ENCODE peak calls at places on chromosomes 7 and 10, in four cellular contexts. One of them, this sample, is unnamed. For H3K4me1, the result is how much of the 10 kb centered on the place peaks cover.

GRCh38 chr7:20141666-20142065 is 75.5 kb downstream of the MACC1 start:
- DNase-seq in spleen: no peak
- DNase-seq in transverse colon: no peak
- DNase-seq in endothelial cell of umbilical vein: no peak
- DNase-seq in this sample: no peak

GRCh38 chr10:77529050-77529576 is 108.5 kb downstream of the KCNMA1 start:
- DNase-seq in endothelial cell of umbilical vein: no peak
- DNase-seq in transverse colon: no peak
- DNase-seq in spleen: no peak
- DNase-seq in this sample: no peak

GRCh38 chr10:1210667-1211066 is 154.5 kb downstream of the WDR37 start:
- DNase-seq in transverse colon: no peak
- DNase-seq in endothelial cell of umbilical vein: no peak
- DNase-seq in spleen: peak
- DNase-seq in this sample: no peak

GRCh38 chr10:89837173-89838001 is 136.0 kb downstream of the KIF20B start:
- DNase-seq in endothelial cell of umbilical vein: peak
- DNase-seq in spleen: peak
- DNase-seq in transverse colon: peak
- DNase-seq in this sample: no peak

GRCh38 chr7:26868841-26869505 is 4.6 kb upstream of the SKAP2 start:
- DNase-seq in endothelial cell of umbilical vein: no peak
- DNase-seq in transverse colon: no peak
- DNase-seq in spleen: no peak
- DNase-seq in this sample: no peak

GRCh38 chr7:45660201-45660900 is 86.2 kb downstream of the ADCY1 start:
- DNase-seq in transverse colon: no peak
- DNase-seq in endothelial cell of umbilical vein: no peak
- DNase-seq in spleen: no peak
- DNase-seq in this sample: peak

GRCh38 chr7:84803979-84804378 is 382.9 kb downstream of the SEMA3D start:
- DNase-seq in transverse colon: no peak
- DNase-seq in spleen: no peak
- DNase-seq in endothelial cell of umbilical vein: no peak
- DNase-seq in this sample: no peak

GRCh38 chr10:94361161-94361794 is 1.5 kb downstream of the NOC3L start:
- DNase-seq in transverse colon: peak
- DNase-seq in spleen: no peak
- DNase-seq in endothelial cell of umbilical vein: peak
- DNase-seq in this sample: no peak

GRCh38 chr7:22083711-22084289 is 138.1 kb upstream of the CDCA7L start:
- DNase-seq in transverse colon: no peak
- DNase-seq in endothelial cell of umbilical vein: no peak
- DNase-seq in spleen: no peak
- DNase-seq in this sample: no peak

DNA sequence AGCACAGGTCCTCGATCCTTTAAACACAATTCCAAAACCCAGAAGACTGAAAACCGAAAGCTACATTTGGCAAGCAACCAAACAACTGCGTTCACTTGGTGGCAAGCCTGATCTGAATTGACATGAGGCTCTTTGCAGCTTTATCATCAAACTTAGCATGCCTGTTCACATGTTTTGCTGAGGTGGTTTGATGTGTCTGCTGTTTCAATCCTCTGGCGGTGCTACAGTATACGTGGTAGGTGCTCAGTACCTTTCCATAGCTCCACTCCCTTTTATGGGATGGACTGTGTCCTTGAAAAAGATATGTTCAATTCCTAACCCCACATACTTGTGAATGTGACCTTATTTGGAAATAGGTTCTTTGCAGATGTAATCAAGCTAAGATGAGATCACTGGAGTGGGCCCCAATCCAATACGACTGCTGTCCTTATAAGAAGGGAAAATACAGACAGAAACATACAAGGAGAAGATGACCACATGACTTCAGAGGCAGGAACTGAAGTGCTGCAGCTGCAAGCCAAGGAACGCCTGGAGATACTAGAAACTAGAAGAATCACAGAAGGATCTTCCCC is 33.4 kb downstream of the CCDC6 start:
- DNase-seq in spleen: no peak
- DNase-seq in endothelial cell of umbilical vein: peak
- DNase-seq in transverse colon: peak
- DNase-seq in this sample: no peak
- H3K4me3 ChIP-seq in spleen: no peak
- H3K4me3 ChIP-seq in endothelial cell of umbilical vein: no peak
- H3K4me3 ChIP-seq in transverse colon: peak
- H3K4me3 ChIP-seq in this sample: no peak

GRCh38 chr10:49429458-49429857 is 33.6 kb upstream of the DRGX start:
- DNase-seq in transverse colon: no peak
- DNase-seq in spleen: no peak
- DNase-seq in endothelial cell of umbilical vein: no peak
- DNase-seq in this sample: no peak
- TF ChIP-seq POLR2AphosphoS5 in transverse colon: no peak
- TF ChIP-seq POLR2AphosphoS5 in spleen: no peak
- TF ChIP-seq POLR2AphosphoS5 in endothelial cell of umbilical vein: no peak
- TF ChIP-seq POLR2AphosphoS5 in this sample: no peak

GRCh38 chr7:107854454-107854853 is 36.5 kb upstream of the DLD start:
- DNase-seq in endothelial cell of umbilical vein: no peak
- DNase-seq in spleen: no peak
- DNase-seq in transverse colon: no peak
- DNase-seq in this sample: no peak

GRCh38 chr7:107857541-107857912 is 33.5 kb upstream of the DLD start:
- DNase-seq in spleen: no peak
- DNase-seq in transverse colon: no peak
- DNase-seq in endothelial cell of umbilical vein: peak
- DNase-seq in this sample: no peak

GRCh38 chr7:107858280-107858679 is 32.7 kb upstream of the DLD start:
- DNase-seq in spleen: no peak
- DNase-seq in endothelial cell of umbilical vein: no peak
- DNase-seq in transverse colon: no peak
- DNase-seq in this sample: no peak

GRCh38 chr7:107854989-107855388 is 36.0 kb upstream of the DLD start:
- DNase-seq in spleen: no peak
- DNase-seq in endothelial cell of umbilical vein: peak
- DNase-seq in transverse colon: no peak
- DNase-seq in this sample: no peak

GRCh38 chr7:107856806-107857540 is 34.0 kb upstream of the DLD start:
- DNase-seq in endothelial cell of umbilical vein: no peak
- DNase-seq in transverse colon: peak
- DNase-seq in spleen: no peak
- DNase-seq in this sample: no peak
- H3K4me1 ChIP-seq in endothelial cell of umbilical vein: under half
- H3K4me1 ChIP-seq in transverse colon: under half
- H3K4me1 ChIP-seq in spleen: under half
- H3K4me1 ChIP-seq in this sample: under half

GRCh38 chr7:102289051-102289450 is 2.4 kb downstream of the SH2B2 start:
- DNase-seq in spleen: peak
- DNase-seq in transverse colon: no peak
- DNase-seq in endothelial cell of umbilical vein: no peak
- DNase-seq in this sample: no peak
- H3K4me3 ChIP-seq in spleen: no peak
- H3K4me3 ChIP-seq in transverse colon: no peak
- H3K4me3 ChIP-seq in endothelial cell of umbilical vein: no peak
- H3K4me3 ChIP-seq in this sample: no peak

GRCh38 chr10:57654856-57655255 is 612.8 kb downstream of the IPMK start:
- DNase-seq in transverse colon: no peak
- DNase-seq in endothelial cell of umbilical vein: no peak
- DNase-seq in spleen: no peak
- DNase-seq in this sample: no peak
- TF ChIP-seq POLR2AphosphoS5 in transverse colon: no peak
- TF ChIP-seq POLR2AphosphoS5 in endothelial cell of umbilical vein: no peak
- TF ChIP-seq POLR2AphosphoS5 in spleen: no peak
- TF ChIP-seq POLR2AphosphoS5 in this sample: no peak

GRCh38 chr10:34528320-34528719 is 286.8 kb downstream of the PARD3 start:
- DNase-seq in spleen: no peak
- DNase-seq in endothelial cell of umbilical vein: peak
- DNase-seq in transverse colon: no peak
- DNase-seq in this sample: no peak
- H3K4me1 ChIP-seq in spleen: under half
- H3K4me1 ChIP-seq in endothelial cell of umbilical vein: under half
- H3K4me1 ChIP-seq in transverse colon: under half
- H3K4me1 ChIP-seq in this sample: under half